ENCODE peak calls at places on chromosomes 7 and 10, in ten cellular contexts. V is OCI-LY7; Y is GM12892; O is SK-MEL-5; T is left ventricle myocardium inferior; B is GM19239; Q is activated T-helper 9 cell treated with anti-CD3 and anti-CD28 coated beads, Interleukin-2, amount 50 U/mL, for 16 hours; S is effector memory CD4-positive, alpha-beta T cell; H is Karpas-422; Z is COR-L47. P is an unnamed sample.

GRCh38 chr10:23139677-23140076 is 44.3 kb downstream of the MSRB2 start:
- DNase-seq in V (no peak), T (no peak), Y (no peak), S (no peak), Z (no peak), H (no peak), Q (no peak), O (no peak), B (no peak), P (no peak)

GRCh38 chr7:111933614-111934013 is 272.6 kb downstream of the DOCK4 start:
- DNase-seq in S (no peak), V (no peak), O (no peak), Z (no peak), Q (no peak), B (no peak), Y (no peak), H (no peak), T (no peak), P (no peak)

GRCh38 chr7:108093903-108094302 is 36.3 kb downstream of the LAMB4 start:
- DNase-seq in Y (no peak), B (no peak), S (no peak), Z (no peak), O (peak), V (no peak), Q (no peak), T (no peak), H (no peak), P (peak)

GRCh38 chr7:69953319-69954067 is 355.2 kb downstream of the AUTS2 start:
- DNase-seq in S (no peak), Z (no peak), O (no peak), T (no peak), H (peak), B (no peak), Y (no peak), Q (no peak), V (peak), P (no peak)

GRCh38 chr10:83012866-83013265 is 1126.4 kb upstream of the GHITM start:
- DNase-seq in O (no peak), Q (no peak), V (no peak), B (no peak), H (no peak), S (no peak), Z (no peak), T (no peak), Y (no peak), P (peak)

GRCh38 chr10:131898061-131898460 is 2.7 kb upstream of the PPP2R2D start:
- DNase-seq in V (no peak), S (no peak), O (no peak), Z (no peak), Q (no peak), H (peak), Y (no peak), B (no peak), T (no peak), P (no peak)

GRCh38 chr10:3141361-3142005 is 31.1 kb downstream of the PITRM1 start:
- DNase-seq in S (no peak), V (no peak), Q (no peak), B (no peak), Z (no peak), T (no peak), Y (no peak), O (no peak), H (no peak), P (no peak)

GRCh38 chr7:2015251-2015871 is 217.4 kb downstream of the MAD1L1 start:
- DNase-seq in Q (no peak), Z (no peak), B (no peak), T (peak), H (no peak), S (no peak), O (no peak), V (no peak), Y (no peak), P (no peak)

GRCh38 chr7:131613909-131614308 is 57.5 kb upstream of the PODXL start:
- DNase-seq in O (no peak), T (no peak), Y (no peak), Q (no peak), B (no peak), Z (no peak), H (no peak), S (no peak), V (no peak), P (no peak)

GRCh38 chr7:43303740-43304241 is 191.3 kb downstream of the HECW1 start:
- DNase-seq in Z (no peak), V (no peak), Y (no peak), B (no peak), H (no peak), Q (no peak), O (no peak), S (no peak), T (no peak), P (no peak)

GRCh38 chr7:70698219-70698832 is 433.6 kb upstream of the GALNT17 start:
- DNase-seq in V (peak), Z (peak), Y (no peak), Q (no peak), T (no peak), B (peak), O (peak), S (no peak), H (peak), P (peak)

GRCh38 chr10:117137911-117138642 is at the start of gene VAX1:
- DNase-seq in B (peak), V (no peak), T (no peak), Y (no peak), O (peak), Z (no peak), H (no peak), S (no peak), Q (no peak), P (no peak)

GRCh38 chr10:126476256-126476655 is 88.0 kb upstream of the ADAM12 start:
- DNase-seq in B (no peak), V (no peak), T (no peak), H (no peak), Z (no peak), O (no peak), Q (no peak), Y (no peak), S (no peak), P (no peak)

GRCh38 chr7:32948202-32948601 is 9.0 kb upstream of the FKBP9 start:
- DNase-seq in H (peak), V (peak), Q (no peak), Z (no peak), S (no peak), Y (no peak), T (no peak), O (no peak), B (no peak), P (no peak)

GRCh38 chr7:48237354-48237753 is 66.1 kb downstream of the ABCA13 start:
- DNase-seq in Q (no peak), Z (no peak), B (no peak), Y (no peak), T (no peak), V (no peak), H (no peak), O (no peak), S (no peak), P (no peak)